ENCODE peak calls at places on chromosomes 3 and 15, in eight cellular contexts. V is neuronal stem cell, T is GM23338, H is NCI-H187 treated with DMSO at 0.1 percent for 48 hours, M is sciatic nerve, R is GM12892, A is HT1080, U is GDM1. L is an unnamed sample.

GRCh38 chr15:48898083-48898482 is 20.1 kb downstream of the EID1 start:
- DNase-seq in V (no peak), T (no peak), H (no peak), M (no peak), R (no peak), A (no peak), U (peak), L (no peak)

GRCh38 chr3:180679178-180680096 is at the start of gene CCDC39:
- DNase-seq in V (peak), T (peak), H (peak), M (peak), R (peak), A (peak), U (no peak), L (no peak)

GRCh38 chr3:6791161-6791560 is 69.8 kb upstream of the GRM7 start:
- DNase-seq in V (no peak), T (no peak), H (no peak), M (no peak), R (no peak), A (peak), U (no peak), L (peak)

GRCh38 chr15:70852501-70853269 is 1.3 kb downstream of the LARP6 start:
- DNase-seq in V (no peak), T (no peak), H (no peak), M (no peak), R (no peak), A (peak), U (no peak), L (no peak)

GRCh38 chr15:98493966-98494511 is 154.3 kb upstream of the IGF1R start:
- DNase-seq in V (no peak), T (no peak), H (no peak), M (no peak), R (no peak), A (no peak), U (no peak), L (no peak)

GRCh38 chr3:158379517-158379916 is 191.5 kb upstream of the MLF1 start:
- DNase-seq in V (no peak), T (no peak), H (no peak), M (no peak), R (no peak), A (no peak), U (no peak), L (peak)

GRCh38 chr3:58214484-58215316 is 3.9 kb upstream of the DNASE1L3 start:
- DNase-seq in V (no peak), T (peak), H (no peak), M (no peak), R (peak), A (peak), U (no peak), L (no peak)

GRCh38 chr3:32309653-32310242 is 71.3 kb downstream of the CMTM8 start:
- DNase-seq in V (no peak), T (no peak), H (no peak), M (no peak), R (no peak), A (no peak), U (no peak), L (peak)

GRCh38 chr3:45110185-45110833 is 35.9 kb downstream of the CDCP1 start:
- DNase-seq in V (no peak), T (no peak), H (no peak), M (no peak), R (no peak), A (peak), U (peak), L (peak)

GRCh38 chr3:184687363-184688049 is 24.4 kb downstream of the MAGEF1 start:
- DNase-seq in V (no peak), T (no peak), H (no peak), M (peak), R (no peak), A (no peak), U (peak), L (peak)